ENCODE peak calls at places on chromosome 15, in four cellular contexts. O is GM13976, G is fibroblast of pulmonary artery, I is cardiac fibroblast. C is an unnamed sample.

GRCh38 chr15:28923726-28924280 is 38.0 kb downstream of the APBA2 start:
- DNase-seq in O (no peak), G (no peak), I (no peak), C (peak)

GRCh38 chr15:49235446-49236207 is 65.6 kb downstream of the GALK2 start:
- DNase-seq in O (peak), G (peak), I (peak), C (peak)

GRCh38 chr15:68620721-68621528 is 42.1 kb downstream of the CORO2B start:
- DNase-seq in O (no peak), G (peak), I (peak), C (no peak)

GRCh38 chr15:78951841-78952238 is 7.0 kb upstream of the CTSH start:
- DNase-seq in O (no peak), G (peak), I (peak), C (no peak)

GRCh38 chr15:20645956-20646355 is 104.4 kb upstream of the GOLGA6L6 start:
- DNase-seq in O (no peak), G (no peak), I (no peak), C (peak)

GRCh38 chr15:40528801-40529200 is 36.0 kb downstream of the CCDC32 start:
- DNase-seq in O (no peak), G (no peak), I (no peak), C (no peak)

GRCh38 chr15:40044717-40045571 is 6.0 kb upstream of the SRP14 start:
- DNase-seq in O (peak), G (peak), I (peak), C (peak)

GRCh38 chr15:101492752-101493692 is 3.5 kb upstream of the PCSK6 start:
- DNase-seq in O (peak), G (no peak), I (no peak), C (no peak)

GRCh38 chr15:57217716-57218598 is 158.3 kb upstream of the CGNL1 start:
- DNase-seq in O (no peak), G (no peak), I (no peak), C (no peak)

GRCh38 chr15:60137711-60138396 is 133.7 kb downstream of the FOXB1 start:
- DNase-seq in O (no peak), G (peak), I (no peak), C (no peak)

GRCh38 chr15:92494791-92495190 is 101.1 kb downstream of the ST8SIA2 start:
- DNase-seq in O (no peak), G (no peak), I (no peak), C (no peak)

GRCh38 chr15:61008915-61009314 is 220.2 kb downstream of the RORA start:
- DNase-seq in O (no peak), G (no peak), I (no peak), C (no peak)

GRCh38 chr15:62779041-62779810 is 263.3 kb upstream of the TPM1 start:
- DNase-seq in O (no peak), G (peak), I (peak), C (no peak)

GRCh38 chr15:60994842-60995495 is 234.1 kb downstream of the RORA start:
- DNase-seq in O (no peak), G (no peak), I (no peak), C (no peak)

GRCh38 chr15:74951006-74951405 is 5.6 kb downstream of the RPP25 start:
- DNase-seq in O (no peak), G (no peak), I (no peak), C (no peak)

GRCh38 chr15:78915341-78916087 is 29.3 kb downstream of the CTSH start:
- DNase-seq in O (no peak), G (peak), I (no peak), C (no peak)

GRCh38 chr15:68626283-68626682 is 47.5 kb downstream of the CORO2B start:
- DNase-seq in O (no peak), G (no peak), I (no peak), C (no peak)

GRCh38 chr15:55387027-55387426 is 21.1 kb downstream of the CCPG1 start:
- DNase-seq in O (no peak), G (no peak), I (no peak), C (no peak)

GRCh38 chr15:39594764-39595620 is 14.1 kb downstream of the THBS1 start:
- DNase-seq in O (no peak), G (peak), I (peak), C (no peak)

GRCh38 chr15:76449455-76449854 is 112.9 kb downstream of the ISL2 start:
- DNase-seq in O (no peak), G (no peak), I (no peak), C (no peak)

GRCh38 chr15:92805080-92805708 is 94.9 kb upstream of the CHD2 start:
- DNase-seq in O (no peak), G (peak), I (no peak), C (no peak)

GRCh38 chr15:75775296-75776074 is 62.8 kb upstream of the CSPG4 start:
- DNase-seq in O (no peak), G (no peak), I (no peak), C (no peak)

GRCh38 chr15:73232771-73233170 is 136.0 kb downstream of the HCN4 start:
- DNase-seq in O (no peak), G (no peak), I (no peak), C (no peak)

GRCh38 chr15:81160312-81161214 is 26.5 kb downstream of the CFAP161 start:
- DNase-seq in O (no peak), G (peak), I (peak), C (no peak)

GRCh38 chr15:62566248-62566647 is 401.2 kb upstream of the C2CD4B start:
- DNase-seq in O (no peak), G (no peak), I (peak), C (no peak)

GRCh38 chr15:99015677-99016568 is 8.3 kb upstream of the PGPEP1L start:
- DNase-seq in O (no peak), G (no peak), I (no peak), C (no peak)

GRCh38 chr15:93109370-93110105 is 20.5 kb upstream of the RGMA start:
- DNase-seq in O (no peak), G (no peak), I (no peak), C (peak)

GRCh38 chr15:95261546-95261945 is 1030.2 kb downstream of the MCTP2 start:
- DNase-seq in O (no peak), G (no peak), I (peak), C (no peak)

GRCh38 chr15:70835415-70835814 is 18.5 kb downstream of the LARP6 start:
- DNase-seq in O (no peak), G (no peak), I (no peak), C (no peak)

GRCh38 chr15:71055461-71055860 is 59.8 kb upstream of the THSD4 start:
- DNase-seq in O (no peak), G (peak), I (peak), C (no peak)

GRCh38 chr15:80967451-80967850 is 22.2 kb downstream of the MESD start:
- DNase-seq in O (no peak), G (peak), I (peak), C (no peak)

GRCh38 chr15:90845201-90845949 is 23.0 kb upstream of the FURIN start:
- DNase-seq in O (peak), G (peak), I (peak), C (peak)

GRCh38 chr15:100341662-100342560 is at the start of gene ADAMTS17:
- DNase-seq in O (peak), G (peak), I (peak), C (peak)

GRCh38 chr15:94277485-94277884 is 46.1 kb downstream of the MCTP2 start:
- DNase-seq in O (no peak), G (no peak), I (no peak), C (no peak)

GRCh38 chr15:63264685-63265302 is 12.6 kb upstream of the APH1B start:
- DNase-seq in O (no peak), G (peak), I (peak), C (no peak)

GRCh38 chr15:28948036-28948435 is 62.3 kb downstream of the APBA2 start:
- DNase-seq in O (no peak), G (no peak), I (no peak), C (no peak)

GRCh38 chr15:67335534-67336222 is 81.1 kb downstream of the IQCH start:
- DNase-seq in O (no peak), G (no peak), I (no peak), C (no peak)

GRCh38 chr15:72168131-72168825 is 29.3 kb downstream of the GRAMD2A start:
- DNase-seq in O (peak), G (peak), I (peak), C (peak)

GRCh38 chr15:33701304-33701696 is 267.0 kb upstream of the CHRM5 start:
- DNase-seq in O (no peak), G (no peak), I (no peak), C (no peak)

GRCh38 chr15:33698128-33698527 is 270.2 kb upstream of the CHRM5 start:
- DNase-seq in O (no peak), G (no peak), I (peak), C (no peak)

GRCh38 chr15:33699145-33699544 is 269.2 kb upstream of the CHRM5 start:
- DNase-seq in O (no peak), G (no peak), I (no peak), C (no peak)

GRCh38 chr15:33700695-33701303 is 267.5 kb upstream of the CHRM5 start:
- DNase-seq in O (peak), G (peak), I (peak), C (peak)

GRCh38 chr15:33699691-33700447 is 268.4 kb upstream of the CHRM5 start:
- DNase-seq in O (no peak), G (peak), I (peak), C (no peak)
- TF ChIP-seq CTCF in O (no peak), G (peak), I (peak), C (no peak)

GRCh38 chr15:65857718-65858402 is 11.4 kb upstream of the RAB11A start:
- DNase-seq in O (no peak), G (no peak), I (no peak), C (no peak)

GRCh38 chr15:65863106-65863505 is 6.2 kb upstream of the RAB11A start:
- DNase-seq in O (no peak), G (no peak), I (no peak), C (no peak)

GRCh38 chr15:65867244-65867643 is 2.0 kb upstream of the RAB11A start:
- DNase-seq in O (no peak), G (no peak), I (no peak), C (no peak)

GRCh38 chr15:65856821-65857455 is 12.4 kb upstream of the RAB11A start:
- DNase-seq in O (peak), G (peak), I (peak), C (peak)

DNA sequence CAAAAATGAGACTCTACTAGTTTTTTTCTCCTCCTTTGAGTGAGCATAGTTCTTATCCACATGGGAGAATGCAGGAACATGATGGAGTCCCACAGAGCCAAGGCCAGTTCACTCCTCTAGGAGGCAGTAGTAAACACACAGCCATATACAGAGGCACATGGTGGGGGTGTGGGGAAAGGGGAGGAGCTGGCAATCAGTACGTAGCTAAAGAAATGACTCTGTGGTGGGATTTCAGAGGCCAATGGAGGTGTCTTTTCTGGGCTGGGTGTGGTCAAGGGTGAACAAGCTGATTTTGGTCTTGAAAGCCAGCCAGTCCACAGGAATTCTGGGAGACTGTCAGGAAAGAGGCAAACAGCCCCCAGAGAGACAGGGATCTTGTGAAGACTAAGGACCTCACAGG is 6.6 kb upstream of the RAB11A start:
- DNase-seq in O (peak), G (peak), I (peak), C (peak)
- TF ChIP-seq CTCF in O (no peak), G (peak), I (peak), C (peak)

GRCh38 chr15:50358805-50359204 is 3.8 kb upstream of the GABPB1 start:
- DNase-seq in O (peak), G (peak), I (peak), C (peak)
- TF ChIP-seq CTCF in O (peak), G (peak), I (peak), C (peak)

GRCh38 chr15:32028921-32029320 is 1.4 kb upstream of the CHRNA7 start:
- DNase-seq in O (no peak), G (no peak), I (no peak), C (no peak)

GRCh38 chr15:32029409-32029861 is 880 bp upstream of the CHRNA7 start:
- DNase-seq in O (no peak), G (no peak), I (no peak), C (no peak)

GRCh38 chr15:32033186-32033890 is 3.0 kb downstream of the CHRNA7 start:
- DNase-seq in O (no peak), G (no peak), I (no peak), C (no peak)

GRCh38 chr15:32030795-32031194 is 480 bp downstream of the CHRNA7 start:
- DNase-seq in O (no peak), G (no peak), I (no peak), C (no peak)

DNA sequence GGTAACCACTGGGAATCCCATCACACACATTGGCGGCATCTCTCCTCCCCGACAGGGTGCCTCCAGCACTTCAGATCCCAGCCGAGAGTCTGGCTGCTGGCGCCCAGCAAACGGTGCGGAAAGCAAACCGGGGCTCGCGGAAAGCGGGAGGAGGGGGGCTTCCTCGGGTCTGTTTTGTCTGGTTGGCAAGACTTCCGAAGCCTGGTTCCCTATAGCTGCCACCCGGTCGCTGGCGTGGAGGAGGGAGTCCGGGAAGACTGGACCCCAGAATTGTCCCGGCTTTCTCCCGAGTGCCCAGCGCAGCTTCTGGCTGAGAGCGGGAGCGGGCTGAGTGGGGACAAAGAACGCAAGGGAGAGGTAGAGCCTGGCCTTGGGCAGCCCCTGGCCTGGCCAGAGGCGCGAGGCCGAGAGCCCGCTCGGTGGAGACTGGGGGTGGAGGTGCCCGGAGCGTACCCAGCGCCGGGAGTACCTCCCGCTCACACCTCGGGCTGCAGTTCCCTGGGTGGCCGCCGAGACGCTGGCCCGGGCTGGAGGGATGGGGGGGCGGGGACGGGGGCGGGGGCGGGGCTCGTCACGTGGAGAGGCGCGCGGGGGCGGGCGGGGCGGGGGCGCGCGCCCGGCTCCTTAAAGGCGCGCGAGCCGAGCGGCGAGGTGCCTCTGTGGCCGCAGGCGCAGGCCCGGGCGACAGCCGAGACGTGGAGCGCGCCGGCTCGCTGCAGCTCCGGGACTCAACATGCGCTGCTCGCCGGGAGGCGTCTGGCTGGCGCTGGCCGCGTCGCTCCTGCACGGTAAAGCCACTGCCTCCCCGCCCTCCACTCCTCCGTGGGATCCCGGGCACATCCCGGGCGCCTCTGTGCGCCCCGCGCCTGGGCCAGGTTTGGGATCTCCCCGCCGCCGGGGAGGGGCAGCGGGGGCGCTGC is at the start of gene CHRNA7:
- DNase-seq in O (peak), G (peak), I (peak), C (peak)
- TF ChIP-seq CTCF in O (no peak), G (peak), I (no peak), C (no peak)

DNA sequence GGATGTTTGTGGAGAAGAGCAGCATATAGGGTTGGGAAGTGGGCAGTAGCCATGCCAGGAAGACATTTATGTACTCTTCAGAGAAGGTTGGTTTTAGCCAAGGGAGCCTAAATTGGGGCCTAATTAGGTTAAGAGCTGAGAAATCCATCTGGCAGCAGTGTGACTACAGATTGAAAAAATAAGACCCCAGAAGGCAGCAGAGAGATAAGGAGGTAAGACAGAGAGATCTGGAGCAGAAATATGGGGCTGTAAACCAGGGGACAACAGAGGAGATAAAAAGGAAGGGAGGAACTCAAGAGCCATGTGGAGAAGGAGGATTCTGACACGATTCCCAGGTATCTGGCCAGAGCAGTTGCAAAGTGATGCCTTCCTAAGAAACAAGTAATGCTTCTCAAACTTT is 23.3 kb downstream of the LYSMD2 start:
- DNase-seq in O (no peak), G (no peak), I (no peak), C (no peak)
- TF ChIP-seq CTCF in O (no peak), G (no peak), I (no peak), C (no peak)

DNA sequence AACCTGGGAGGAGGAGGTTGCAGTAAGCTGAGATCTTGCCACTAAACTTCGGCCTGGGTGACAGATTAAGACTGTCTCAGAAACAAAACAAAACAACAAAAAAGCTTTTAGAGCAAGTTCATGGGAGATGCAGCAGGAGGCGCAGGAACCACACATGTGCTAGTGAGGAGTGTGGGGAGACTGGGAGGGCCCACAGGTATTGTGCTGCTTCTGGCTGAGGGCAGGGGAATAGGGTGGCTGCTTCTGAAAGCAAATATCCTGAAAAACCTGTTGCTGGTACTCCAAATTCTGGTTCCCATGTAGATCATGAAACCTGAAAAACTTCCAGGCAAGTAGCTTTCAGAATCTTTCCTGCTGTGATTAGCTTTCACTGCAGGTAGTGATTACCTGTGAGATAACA is 22.1 kb downstream of the TYRO3 start:
- DNase-seq in O (peak), G (no peak), I (no peak), C (peak)
- TF ChIP-seq CTCF in O (peak), G (peak), I (peak), C (no peak)

DNA sequence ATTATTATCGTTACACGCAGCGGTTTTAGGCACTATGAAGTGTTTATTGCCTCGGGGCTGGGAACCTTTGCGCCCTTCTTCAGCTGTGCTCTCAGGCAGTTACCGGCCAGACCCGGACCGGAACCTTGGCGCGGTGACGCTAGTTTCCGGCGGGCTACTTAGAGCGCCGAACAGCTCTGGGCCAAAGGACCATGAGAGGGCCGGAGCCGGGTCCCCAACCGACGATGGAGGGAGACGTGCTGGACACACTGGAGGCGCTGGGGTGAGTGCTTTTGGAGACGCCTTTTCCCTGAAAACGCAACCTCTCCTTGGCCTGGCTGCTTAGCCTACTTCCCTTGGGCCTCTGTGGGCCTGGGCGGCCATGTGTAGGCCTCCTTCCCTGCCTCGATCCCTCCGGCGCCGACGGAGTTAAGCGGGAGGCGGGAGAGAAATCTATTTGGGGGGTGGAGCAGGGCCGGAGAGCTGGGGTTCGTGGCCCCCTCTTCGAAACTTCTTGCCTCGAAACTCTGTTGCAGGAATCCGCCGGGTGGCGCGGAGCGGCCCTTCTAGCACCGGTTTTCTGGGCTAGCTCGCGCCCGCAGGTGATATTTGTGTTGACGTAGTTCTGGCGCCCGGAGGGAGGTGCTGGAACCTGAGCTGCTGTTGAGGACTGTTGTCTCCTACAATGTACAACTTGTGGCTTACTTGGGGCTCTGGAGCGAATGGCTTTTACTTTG is at the start of gene FAM98B:
- DNase-seq in O (peak), G (peak), I (peak), C (peak)
- TF ChIP-seq CTCF in O (no peak), G (no peak), I (no peak), C (no peak)

C was measured in activated CD8-positive, alpha-beta T cell treated with anti-CD3 and anti-CD28 coated beads for 36 hours.